ENCODE peak calls at places on chromosomes 3 and 15, in eight cellular contexts. W, A, B, P, U, Z, Q and T are unnamed samples.

GRCh38 chr3:124562769-124563168 is 167.5 kb upstream of the UMPS start:
- DNase-seq in W (no peak), A (no peak), B (no peak), P (peak), U (no peak), Z (no peak), Q (no peak), T (no peak)

GRCh38 chr15:74336061-74337005 is 31.1 kb downstream of the CYP11A1 start:
- DNase-seq in W (no peak), A (no peak), B (no peak), P (no peak), U (no peak), Z (peak), Q (no peak), T (no peak)

GRCh38 chr3:195458188-195458800 is 15.5 kb upstream of the ACAP2 start:
- DNase-seq in W (no peak), A (no peak), B (no peak), P (no peak), U (no peak), Z (peak), Q (no peak), T (no peak)

GRCh38 chr3:114519415-114519814 is 225.6 kb downstream of the TIGIT start:
- DNase-seq in W (no peak), A (peak), B (no peak), P (peak), U (no peak), Z (peak), Q (no peak), T (peak)

GRCh38 chr3:121274411-121274810 is 271.4 kb downstream of the POLQ start:
- DNase-seq in W (no peak), A (no peak), B (no peak), P (no peak), U (no peak), Z (no peak), Q (no peak), T (no peak)

GRCh38 chr3:34421762-34422161 is 623.3 kb downstream of the PDCD6IP start:
- DNase-seq in W (no peak), A (no peak), B (no peak), P (no peak), U (no peak), Z (no peak), Q (no peak), T (peak)

GRCh38 chr3:30437172-30437571 is 169.2 kb upstream of the TGFBR2 start:
- DNase-seq in W (no peak), A (peak), B (no peak), P (peak), U (no peak), Z (peak), Q (peak), T (peak)

GRCh38 chr3:52181543-52181942 is 16.4 kb upstream of the ALAS1 start:
- DNase-seq in W (no peak), A (no peak), B (no peak), P (no peak), U (no peak), Z (peak), Q (no peak), T (no peak)

GRCh38 chr3:63353383-63353782 is 75.3 kb downstream of the SYNPR start:
- DNase-seq in W (no peak), A (no peak), B (no peak), P (no peak), U (no peak), Z (peak), Q (no peak), T (no peak)

GRCh38 chr15:79820820-79821219 is 76.0 kb downstream of the MTHFS start:
- DNase-seq in W (no peak), A (peak), B (no peak), P (no peak), U (no peak), Z (no peak), Q (no peak), T (no peak)

GRCh38 chr3:117886147-117886546 is 1148.5 kb downstream of the IGSF11 start:
- DNase-seq in W (no peak), A (no peak), B (no peak), P (no peak), U (no peak), Z (no peak), Q (no peak), T (no peak)

GRCh38 chr3:61053781-61054496 is 197.3 kb downstream of the FHIT start:
- DNase-seq in W (no peak), A (no peak), B (no peak), P (no peak), U (no peak), Z (no peak), Q (no peak), T (no peak)

GRCh38 chr3:136186330-136186729 is 9.8 kb downstream of the MSL2 start:
- DNase-seq in W (no peak), A (peak), B (no peak), P (no peak), U (no peak), Z (no peak), Q (no peak), T (no peak)

GRCh38 chr3:43246956-43247355 is 39.4 kb upstream of the SNRK start:
- DNase-seq in W (no peak), A (no peak), B (no peak), P (no peak), U (no peak), Z (no peak), Q (no peak), T (peak)

GRCh38 chr3:54575561-54575960 is 352.3 kb downstream of the LRTM1 start:
- DNase-seq in W (no peak), A (no peak), B (no peak), P (no peak), U (no peak), Z (no peak), Q (no peak), T (no peak)

GRCh38 chr15:43776101-43776717 is 557 bp downstream of the ELL3 start:
- DNase-seq in W (no peak), A (peak), B (no peak), P (peak), U (no peak), Z (no peak), Q (no peak), T (no peak)
- H3K27ac ChIP-seq in W (peak), A (peak), B (peak), P (peak), U (peak), Z (no peak), Q (peak), T (no peak)

GRCh38 chr3:122572940-122573412 is 4.5 kb upstream of the PARP15 start:
- DNase-seq in W (no peak), A (peak), B (no peak), P (no peak), U (no peak), Z (peak), Q (no peak), T (peak)
- H3K4me3 ChIP-seq in W (no peak), A (no peak), B (no peak), P (no peak), U (no peak), Z (no peak), Q (no peak), T (no peak)

GRCh38 chr15:70158309-70158995 is 60.7 kb upstream of the TLE3 start:
- DNase-seq in W (no peak), A (no peak), B (no peak), P (no peak), U (no peak), Z (no peak), Q (no peak), T (no peak)

GRCh38 chr15:70159397-70160009 is 61.8 kb upstream of the TLE3 start:
- DNase-seq in W (no peak), A (no peak), B (no peak), P (no peak), U (no peak), Z (no peak), Q (no peak), T (no peak)

GRCh38 chr15:70154440-70155347 is 57.0 kb upstream of the TLE3 start:
- DNase-seq in W (no peak), A (no peak), B (no peak), P (peak), U (no peak), Z (peak), Q (no peak), T (no peak)

GRCh38 chr15:70158996-70159355 is 61.3 kb upstream of the TLE3 start:
- DNase-seq in W (no peak), A (no peak), B (no peak), P (no peak), U (no peak), Z (no peak), Q (no peak), T (no peak)

DNA sequence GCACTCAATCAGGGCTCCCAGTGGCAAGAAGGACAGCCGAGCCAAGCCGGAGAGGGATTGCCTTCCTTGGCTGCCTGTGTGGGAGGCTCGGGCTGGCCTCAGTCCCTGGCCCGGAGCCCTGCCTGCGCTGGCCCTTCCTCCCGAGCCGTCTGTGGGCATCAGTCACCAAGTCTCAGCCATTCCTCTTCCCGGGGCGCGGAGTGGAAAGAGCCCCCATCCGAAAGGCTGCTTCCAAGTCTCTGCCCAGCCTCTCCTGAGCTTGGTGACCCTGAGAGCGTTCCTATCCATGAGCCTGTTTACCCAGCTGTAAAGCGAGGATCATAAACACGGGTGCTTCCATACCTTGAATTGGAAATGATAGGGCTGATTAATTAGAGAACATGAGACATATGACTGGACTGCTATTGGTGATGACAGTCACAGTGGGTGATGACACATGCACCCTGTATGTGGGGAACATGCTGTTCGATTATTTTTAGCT is 59.1 kb upstream of the TLE3 start:
- DNase-seq in W (peak), A (no peak), B (no peak), P (peak), U (no peak), Z (peak), Q (peak), T (no peak)
- H3K27ac ChIP-seq in W (no peak), A (no peak), B (no peak), P (no peak), U (no peak), Z (no peak), Q (no peak), T (no peak)

GRCh38 chr3:105353485-105354161 is 13.1 kb upstream of the ALCAM start:
- DNase-seq in W (no peak), A (peak), B (peak), P (peak), U (no peak), Z (peak), Q (no peak), T (no peak)
- H3K4me3 ChIP-seq in W (peak), A (peak), B (peak), P (peak), U (no peak), Z (peak), Q (peak), T (no peak)

DNA sequence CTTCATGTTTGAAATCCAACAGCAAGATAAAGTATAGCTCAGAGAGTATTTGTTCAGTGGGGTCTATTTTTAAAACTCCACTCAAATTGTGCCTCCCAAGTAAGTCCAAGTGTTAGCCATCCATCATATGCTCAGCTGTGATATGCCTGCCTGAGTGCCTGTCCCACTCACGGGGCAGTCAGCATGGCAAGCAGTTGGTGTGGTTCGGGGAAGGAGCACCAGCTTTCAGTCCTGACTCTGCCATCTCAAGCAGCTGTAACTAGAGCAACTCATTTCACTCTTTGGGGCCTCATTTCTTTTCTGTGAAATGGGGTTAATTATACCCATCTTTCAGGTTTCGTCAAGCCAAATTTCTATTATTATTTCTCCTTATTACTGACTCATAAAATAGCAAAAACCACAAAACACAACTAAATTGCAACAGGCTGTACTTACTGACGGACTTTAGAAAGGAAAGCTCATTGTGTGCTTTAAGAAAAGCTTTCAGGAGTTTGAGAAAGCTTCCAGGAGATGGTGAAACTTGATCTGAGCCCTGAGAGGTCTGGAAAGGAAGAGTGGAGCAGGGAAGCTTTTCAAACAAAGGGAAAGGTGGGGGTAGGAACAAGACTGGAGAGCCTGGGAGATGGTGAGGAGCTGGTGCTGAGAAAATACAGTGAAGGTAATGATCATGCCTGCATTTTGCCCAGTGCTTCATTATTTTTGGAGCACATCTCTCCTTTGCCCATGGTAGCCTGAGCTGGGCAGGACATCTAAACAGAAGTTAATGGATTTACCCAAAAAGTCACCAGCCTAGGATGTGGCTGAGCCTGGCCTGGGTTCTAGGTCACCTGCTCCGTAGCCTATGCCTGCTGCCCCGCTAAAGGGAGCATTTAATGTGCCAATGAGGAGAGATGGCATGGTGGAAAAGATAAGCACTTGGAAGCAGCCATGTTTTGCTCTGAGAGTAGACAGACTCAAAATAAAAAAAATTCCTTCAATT is 42.1 kb upstream of the RHO start:
- DNase-seq in W (no peak), A (no peak), B (no peak), P (peak), U (no peak), Z (peak), Q (no peak), T (no peak)
- H3K27ac ChIP-seq in W (peak), A (peak), B (peak), P (peak), U (no peak), Z (peak), Q (peak), T (no peak)

GRCh38 chr3:99013077-99013476 is 111.6 kb upstream of the DCBLD2 start:
- DNase-seq in W (no peak), A (no peak), B (no peak), P (no peak), U (no peak), Z (no peak), Q (no peak), T (no peak)
- H3K4me3 ChIP-seq in W (no peak), A (no peak), B (no peak), P (no peak), U (no peak), Z (no peak), Q (no peak), T (no peak)

DNA sequence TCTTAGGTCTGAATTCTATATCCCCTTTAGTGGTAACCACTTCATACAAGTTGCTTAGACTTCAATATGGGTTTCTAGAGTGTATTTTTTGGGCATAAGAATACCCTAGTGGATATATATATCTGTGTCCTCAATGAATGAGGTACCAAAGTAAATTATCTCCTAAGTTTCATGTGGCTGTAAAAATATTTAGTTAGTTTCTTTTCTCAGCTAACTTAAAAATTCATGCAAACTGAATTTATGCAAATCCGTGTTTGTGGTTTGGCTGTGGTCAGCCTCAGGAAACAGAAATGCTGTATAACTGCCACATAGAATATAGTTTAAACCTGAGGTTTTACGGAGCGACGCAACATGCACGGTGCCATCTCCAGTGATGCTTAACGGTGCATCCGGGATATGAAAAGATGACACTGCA is 80.3 kb downstream of the PEX5L start:
- DNase-seq in W (no peak), A (no peak), B (no peak), P (no peak), U (no peak), Z (no peak), Q (no peak), T (no peak)
- H3K27ac ChIP-seq in W (no peak), A (no peak), B (no peak), P (no peak), U (no peak), Z (no peak), Q (no peak), T (no peak)

GRCh38 chr15:48891229-48891765 is 13.4 kb downstream of the EID1 start:
- DNase-seq in W (no peak), A (no peak), B (no peak), P (no peak), U (no peak), Z (no peak), Q (no peak), T (no peak)
- H3K4me3 ChIP-seq in W (no peak), A (no peak), B (no peak), P (no peak), U (no peak), Z (no peak), Q (no peak), T (no peak)